ENCODE peak calls at places on chromosomes 12 and 14, in seven cellular contexts. A, I, B, Y, N, Z and W are unnamed samples.

GRCh38 chr12:4107436-4107878 is 166.1 kb upstream of the CCND2 start:
- DNase-seq in Y (peak), Z (no peak), B (peak), N (no peak), A (no peak), I (peak), W (peak)

GRCh38 chr12:30323008-30323407 is 372.7 kb downstream of the IPO8 start:
- DNase-seq in Y (no peak), A (no peak), Z (no peak), I (no peak), N (no peak), B (no peak), W (no peak)

GRCh38 chr12:16530268-16530865 is 75.6 kb downstream of the LMO3 start:
- DNase-seq in Z (no peak), N (no peak), B (no peak), Y (no peak), A (no peak), I (no peak), W (no peak)

GRCh38 chr12:106428379-106428778 is 70.8 kb downstream of the POLR3B start:
- DNase-seq in I (no peak), A (no peak), N (no peak), B (no peak), Z (no peak), Y (no peak), W (no peak)

GRCh38 chr14:58574623-58575022 is 63.1 kb upstream of the DACT1 start:
- DNase-seq in Z (no peak), I (no peak), N (no peak), B (peak), A (no peak), Y (no peak), W (no peak)

GRCh38 chr14:85528080-85528881 is 1.7 kb upstream of the FLRT2 start:
- DNase-seq in I (no peak), A (no peak), N (no peak), B (peak), Z (peak), Y (no peak), W (no peak)

GRCh38 chr12:1934068-1934467 is 15.6 kb upstream of the CACNA2D4 start:
- DNase-seq in B (no peak), Y (no peak), Z (no peak), N (no peak), A (no peak), I (no peak), W (no peak)

GRCh38 chr14:95225251-95225887 is 68.0 kb upstream of the DICER1 start:
- DNase-seq in Z (no peak), Y (no peak), N (no peak), I (no peak), A (no peak), B (no peak), W (no peak)

GRCh38 chr12:85627584-85627983 is 208.6 kb downstream of the RASSF9 start:
- DNase-seq in A (no peak), Z (peak), I (no peak), B (no peak), Y (no peak), N (no peak), W (no peak)

GRCh38 chr14:75499084-75499875 is 23.0 kb upstream of the BATF start:
- DNase-seq in Y (no peak), Z (no peak), B (no peak), A (no peak), I (no peak), N (no peak), W (no peak)

GRCh38 chr14:95649230-95649629 is 37.0 kb upstream of the TCL1B start:
- DNase-seq in B (no peak), Z (no peak), N (no peak), Y (no peak), I (no peak), A (no peak), W (no peak)

GRCh38 chr14:34234258-34234657 is 227.8 kb downstream of the SPTSSA start:
- DNase-seq in Y (no peak), A (no peak), I (no peak), Z (no peak), N (no peak), B (no peak), W (no peak)

GRCh38 chr12:6828671-6829531 is 694 bp downstream of the P3H3 start:
- DNase-seq in A (no peak), N (peak), Z (no peak), B (peak), I (no peak), Y (no peak), W (no peak)

GRCh38 chr12:53053223-53054111 is 3.6 kb downstream of the TNS2 start:
- DNase-seq in I (no peak), A (peak), Y (peak), Z (no peak), B (peak), N (peak), W (no peak)

GRCh38 chr12:118404876-118405521 is 28.6 kb downstream of the SUDS3 start:
- DNase-seq in I (no peak), Y (peak), Z (peak), A (peak), N (peak), B (peak), W (peak)

GRCh38 chr14:99971929-99972747 is 93.1 kb upstream of the EVL start:
- DNase-seq in N (no peak), B (no peak), A (no peak), Z (no peak), Y (no peak), I (no peak), W (no peak)

GRCh38 chr14:74569826-74570591 is 42.0 kb downstream of the LTBP2 start:
- DNase-seq in N (peak), Y (no peak), Z (no peak), I (no peak), B (no peak), A (no peak), W (no peak)

GRCh38 chr12:108773798-108774788 is 42.8 kb upstream of the CORO1C start:
- DNase-seq in A (peak), Y (no peak), I (peak), N (peak), Z (peak), B (peak), W (no peak)

GRCh38 chr14:101196051-101196450 is 292.5 kb upstream of the RTL1 start:
- DNase-seq in N (no peak), Y (no peak), I (no peak), A (peak), Z (no peak), B (no peak), W (no peak)

GRCh38 chr12:71138011-71138410 is 19.8 kb downstream of the TSPAN8 start:
- DNase-seq in I (no peak), A (no peak), Z (no peak), Y (no peak), N (no peak), B (no peak), W (no peak)

GRCh38 chr14:22929848-22930364 is 730 bp upstream of the PRMT5 start:
- DNase-seq in N (no peak), B (no peak), Y (no peak), I (no peak), Z (no peak), A (no peak), W (no peak)

GRCh38 chr14:22561661-22562579 is 27.1 kb downstream of the DAD1 start:
- DNase-seq in Y (peak), B (peak), N (no peak), Z (no peak), A (no peak), I (peak), W (no peak)

GRCh38 chr12:108559748-108560147 is 1.2 kb downstream of the SART3 start:
- DNase-seq in Z (no peak), Y (no peak), B (peak), A (no peak), N (no peak), I (no peak), W (no peak)

GRCh38 chr12:122128481-122128880 is 45.5 kb downstream of the IL31 start:
- DNase-seq in N (no peak), B (no peak), I (no peak), Y (no peak), Z (no peak), A (no peak), W (no peak)

GRCh38 chr12:80268924-80269749 is 169.8 kb downstream of the OTOGL start:
- DNase-seq in B (no peak), Y (no peak), I (no peak), N (no peak), Z (no peak), A (no peak), W (no peak)